ENCODE peak calls at places on chromosomes 11 and 22, in four cellular contexts. Z is dorsolateral prefrontal cortex, T is sigmoid colon, W is GM12878. U is an unnamed sample.

GRCh38 chr22:23163665-23164064 is 16.6 kb upstream of the BCR start:
- DNase-seq in Z (peak; percentile 70), T (peak; percentile 89), W (no peak), U (no peak)

GRCh38 chr22:39917776-39918493 is 17.1 kb downstream of the GRAP2 start:
- DNase-seq in T (no peak), Z (no peak), W (no peak), U (no peak)

GRCh38 chr11:1880746-1881441 is 10.8 kb downstream of the PRR33 start:
- DNase-seq in T (peak; percentile 54), Z (peak; percentile 35), W (no peak), U (no peak)

GRCh38 chr22:36056980-36057379 is 28.4 kb upstream of the RBFOX2 start:
- DNase-seq in Z (no peak), W (no peak), T (no peak), U (peak; percentile 51)

GRCh38 chr11:111448420-111448819 is 63.8 kb downstream of the BTG4 start:
- DNase-seq in T (no peak), Z (no peak), W (no peak), U (no peak)

GRCh38 chr11:58497951-58498350 is 10.0 kb downstream of the OR5B21 start:
- DNase-seq in W (no peak), T (no peak), Z (no peak), U (peak; percentile 56)

GRCh38 chr22:46365166-46365624 is 29.7 kb downstream of the TRMU start:
- DNase-seq in W (no peak), Z (no peak), T (no peak), U (no peak)

GRCh38 chr22:33227791-33228190 is 169.6 kb upstream of the SYN3 start:
- DNase-seq in T (no peak), W (no peak), Z (no peak), U (no peak)

GRCh38 chr11:133918606-133919260 is 38.0 kb downstream of the IGSF9B start:
- DNase-seq in T (no peak), W (no peak), Z (no peak), U (no peak)

GRCh38 chr11:133762538-133762937 is 82.8 kb downstream of the SPATA19 start:
- DNase-seq in W (no peak), Z (no peak), T (no peak), U (no peak)

GRCh38 chr22:23862103-23862502 is 4.4 kb downstream of the SLC2A11 start:
- DNase-seq in W (no peak), T (no peak), Z (no peak), U (peak; percentile 28)

GRCh38 chr11:33445761-33446161 is 188.6 kb downstream of the HIPK3 start:
- DNase-seq in Z (no peak), T (no peak), W (no peak), U (no peak)

GRCh38 chr22:41508770-41509170 is 35.5 kb downstream of the POLR3H start:
- DNase-seq in W (no peak), T (peak; percentile 75), Z (peak; percentile 80), U (no peak)

GRCh38 chr22:41507330-41508063 is 36.8 kb downstream of the POLR3H start:
- DNase-seq in W (no peak), Z (no peak), T (no peak), U (no peak)

GRCh38 chr22:41501209-41501608 is 32.3 kb downstream of the ACO2 start:
- DNase-seq in W (peak; percentile 27), Z (no peak), T (no peak), U (no peak)

GRCh38 chr22:41500303-41500702 is 31.4 kb downstream of the ACO2 start:
- DNase-seq in Z (no peak), W (no peak), T (no peak), U (no peak)

DNA sequence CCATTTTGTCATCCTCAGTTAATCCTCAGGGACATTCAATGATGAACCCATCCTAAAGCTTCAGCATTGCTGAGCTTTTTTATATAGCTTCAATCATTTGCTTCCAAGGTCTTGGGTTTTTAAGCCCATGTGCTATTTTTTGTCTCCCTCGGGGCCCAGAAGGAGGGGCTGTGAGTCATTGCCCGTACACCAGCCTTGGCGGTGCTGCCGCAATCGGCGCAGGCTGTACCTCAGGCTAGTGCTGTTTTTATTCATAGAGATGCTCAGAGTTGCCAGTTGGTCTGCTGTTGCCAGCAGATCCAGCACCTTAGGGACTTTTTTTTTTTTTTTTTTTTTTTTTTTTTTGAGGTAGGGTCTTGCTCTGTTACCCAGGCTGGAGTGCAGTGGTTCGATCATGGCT is 35.5 kb downstream of the ACO2 start:
- DNase-seq in Z (peak; percentile 78), T (no peak), W (no peak), U (peak; percentile 26)
- H3K27ac ChIP-seq in Z (peak overlapping the region; percentile 97), T (no peak overlapping the region), W (no peak overlapping the region), U (no peak overlapping the region)

GRCh38 chr11:120564573-120565301 is 53.2 kb downstream of the GRIK4 start:
- DNase-seq in Z (peak; percentile 89), W (peak; percentile 49), T (no peak), U (no peak)
- TF ChIP-seq CTCF in Z (no peak), W (peak; percentile 21), T (no peak), U (peak; percentile 37)

GRCh38 chr11:14541180-14541579 is 21.0 kb upstream of the PSMA1 start:
- DNase-seq in Z (no peak), W (no peak), T (no peak), U (no peak)
- H3K27ac ChIP-seq in Z (peak overlapping the region; percentile 46), W (no peak overlapping the region), T (peak overlapping the region; percentile 73), U (no peak overlapping the region)

GRCh38 chr11:26764825-26765224 is 43.0 kb upstream of the SLC5A12 start:
- DNase-seq in T (no peak), Z (no peak), W (no peak), U (no peak)
- TF ChIP-seq CTCF in T (no peak), Z (no peak), W (no peak), U (no peak)

DNA sequence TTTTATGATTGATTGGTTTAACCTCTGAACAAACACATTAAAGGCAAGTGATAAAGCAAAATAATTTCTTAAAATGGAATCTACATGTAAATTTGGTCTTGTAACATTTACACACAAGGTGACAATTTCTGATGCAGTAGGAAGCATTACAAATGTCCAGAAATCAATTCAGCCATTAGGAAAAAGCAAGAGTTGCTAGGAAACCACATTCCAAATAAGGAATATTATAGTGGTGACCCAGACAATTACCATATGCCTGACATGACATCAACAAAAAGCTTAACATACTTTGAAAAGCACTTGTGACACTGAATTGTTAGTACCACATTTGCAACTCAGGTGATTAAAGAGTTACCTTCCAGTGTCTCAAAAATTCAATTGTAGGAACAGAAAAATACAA is 252.4 kb downstream of the GUCY1A2 start:
- DNase-seq in T (no peak), W (no peak), Z (no peak), U (no peak)
- H3K27ac ChIP-seq in T (no peak overlapping the region), W (no peak overlapping the region), Z (no peak overlapping the region), U (no peak overlapping the region)

GRCh38 chr11:35746356-35747153 is 84.0 kb downstream of the TRIM44 start:
- DNase-seq in W (no peak), T (no peak), Z (no peak), U (no peak)
- TF ChIP-seq CTCF in W (no peak), T (no peak), Z (no peak), U (no peak)